ENCODE peak calls at places on chromosomes 3 and 15, in five cellular contexts. W is cardiac muscle cell, K is A549, N is astrocyte of the spinal cord, B is AG04450. X is an unnamed sample.

GRCh38 chr3:116140100-116140689 is 305.1 kb downstream of the LSAMP start:
- DNase-seq in N (peak), K (peak), W (peak), B (no peak), X (peak)

GRCh38 chr3:197380786-197381185 is 82.4 kb upstream of the DLG1 start:
- DNase-seq in W (no peak), N (peak), B (no peak), K (no peak), X (no peak)

GRCh38 chr3:73765878-73766564 is 141.3 kb upstream of the PDZRN3 start:
- DNase-seq in W (no peak), B (no peak), K (no peak), N (no peak), X (no peak)

GRCh38 chr3:4908769-4909156 is 70.5 kb upstream of the BHLHE40 start:
- DNase-seq in B (no peak), N (no peak), W (no peak), K (no peak), X (no peak)

GRCh38 chr3:79255696-79256095 is 512.1 kb downstream of the ROBO1 start:
- DNase-seq in B (no peak), N (no peak), K (no peak), W (no peak), X (no peak)

GRCh38 chr3:120040813-120041377 is 53.4 kb downstream of the GSK3B start:
- DNase-seq in N (no peak), K (no peak), W (no peak), B (no peak), X (no peak)

GRCh38 chr15:66563126-66563525 is 2.7 kb downstream of the LCTL start:
- DNase-seq in B (no peak), W (no peak), N (no peak), K (no peak), X (no peak)

GRCh38 chr3:171187706-171188290 is 161.3 kb upstream of the SLC2A2 start:
- DNase-seq in W (peak), B (no peak), N (no peak), K (peak), X (peak)

GRCh38 chr15:73965094-73965729 is 26.9 kb downstream of the STOML1 start:
- DNase-seq in K (no peak), B (no peak), W (peak), N (no peak), X (no peak)

GRCh38 chr15:27486036-27486435 is 515.1 kb downstream of the GABRG3 start:
- DNase-seq in K (no peak), N (no peak), B (no peak), W (no peak), X (no peak)

GRCh38 chr15:67803996-67804843 is 21.1 kb upstream of the SKOR1 start:
- DNase-seq in B (no peak), N (no peak), W (no peak), K (no peak), X (no peak)

GRCh38 chr15:52217186-52217585 is 26.0 kb upstream of the GNB5 start:
- DNase-seq in K (peak), N (no peak), B (no peak), W (peak), X (no peak)

GRCh38 chr3:155737844-155738460 is 6.9 kb downstream of the PLCH1 start:
- DNase-seq in B (no peak), N (no peak), K (peak), W (peak), X (no peak)

GRCh38 chr15:90203922-90204321 is 2.8 kb downstream of the SEMA4B start:
- DNase-seq in N (peak), B (no peak), K (no peak), W (no peak), X (no peak)

GRCh38 chr15:31338879-31339557 is 12.4 kb downstream of the KLF13 start:
- DNase-seq in W (peak), B (peak), K (peak), N (peak), X (peak)

GRCh38 chr3:14834807-14835466 is 16.2 kb downstream of the FGD5 start:
- DNase-seq in B (no peak), K (no peak), N (no peak), W (no peak), X (no peak)

GRCh38 chr3:150194957-150195356 is 213.1 kb upstream of the TSC22D2 start:
- DNase-seq in W (no peak), K (no peak), B (no peak), N (no peak), X (no peak)

GRCh38 chr15:52520421-52520820 is 8.3 kb downstream of the MYO5A start:
- DNase-seq in W (no peak), B (no peak), N (no peak), K (no peak), X (no peak)

GRCh38 chr3:27368831-27369607 is at the start of gene NEK10:
- DNase-seq in N (peak), W (peak), K (peak), B (peak), X (peak)

GRCh38 chr3:11749486-11749885 is 97.2 kb downstream of the TAMM41 start:
- DNase-seq in W (no peak), N (no peak), B (no peak), K (no peak), X (no peak)

GRCh38 chr3:132598181-132598580 is 1.1 kb downstream of the ACKR4 start:
- DNase-seq in K (no peak), N (no peak), W (no peak), B (no peak), X (no peak)
- H3K4me3 ChIP-seq in K (no peak), N (no peak), W (no peak), B (no peak), X (no peak)

GRCh38 chr3:98329392-98330124 is 24.1 kb upstream of the OR5K4 start:
- DNase-seq in K (peak), W (peak), N (peak), B (peak), X (peak)
- TF ChIP-seq CTCF in K (peak), W (peak), N (peak), B (peak), X (peak)

DNA sequence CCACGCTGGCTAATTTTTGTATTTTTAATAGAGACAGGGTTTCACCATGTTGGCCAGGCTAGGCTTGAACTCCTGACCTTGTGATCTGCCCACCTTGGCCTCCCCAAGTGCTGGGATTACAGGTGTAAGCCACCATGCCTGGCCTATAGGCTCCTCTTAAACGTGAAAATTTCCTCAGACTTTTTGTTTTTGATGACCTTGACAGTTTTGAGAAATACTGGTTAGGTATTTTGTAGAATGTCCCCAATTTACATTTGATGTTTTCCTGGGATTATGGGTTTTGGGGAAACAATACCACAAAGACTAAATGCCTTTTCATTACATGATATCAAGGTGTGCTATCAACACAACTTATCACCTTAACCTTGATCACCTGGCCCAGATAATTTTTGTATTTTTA is 20.7 kb downstream of the BCL2A1 start:
- DNase-seq in N (no peak), W (no peak), B (no peak), K (no peak), X (no peak)
- H3K4me3 ChIP-seq in N (no peak), W (no peak), B (no peak), K (no peak), X (no peak)

DNA sequence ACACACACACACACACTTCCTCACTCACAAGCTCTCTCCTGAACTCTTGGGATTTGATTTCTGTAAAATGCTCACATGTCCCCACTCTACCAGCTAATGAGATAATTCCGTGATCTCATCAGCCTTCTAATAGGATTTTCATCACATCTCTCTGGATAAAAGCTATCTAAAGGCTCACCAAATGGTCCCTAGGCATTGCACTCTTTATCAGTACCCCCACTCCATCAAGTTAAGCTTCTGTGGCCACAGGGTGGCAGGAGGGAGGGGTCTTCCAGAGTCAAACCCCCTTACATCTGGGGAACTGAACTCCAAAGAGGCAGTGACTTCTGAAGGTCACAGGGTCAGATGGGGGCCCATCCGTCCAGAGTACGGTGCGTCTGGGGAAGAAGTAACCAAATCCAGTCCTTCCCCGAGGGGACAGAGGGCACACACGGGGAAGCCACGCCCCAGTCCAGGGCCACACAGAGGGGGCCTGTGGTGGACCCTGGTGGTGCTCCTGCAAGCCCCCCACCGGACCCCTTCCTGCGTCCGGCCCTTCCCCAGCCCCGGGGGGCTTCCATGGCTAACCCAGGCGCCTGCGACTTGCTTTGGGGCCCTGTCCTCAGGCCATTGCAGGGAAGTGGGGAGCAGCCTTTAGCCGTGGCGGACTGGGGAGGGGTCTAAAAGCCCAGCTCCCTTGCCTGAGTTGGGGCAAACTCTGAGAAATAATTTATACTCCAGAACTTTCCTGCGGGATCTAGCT is 25.5 kb downstream of the CPN2 start:
- DNase-seq in B (no peak), N (no peak), W (no peak), K (no peak), X (no peak)
- TF ChIP-seq CTCF in B (no peak), N (no peak), W (no peak), K (no peak), X (no peak)